ENCODE peak calls at places on chromosomes 7 and 10, in four cellular contexts. V is left ventricle myocardium inferior, U is testis, S is fibroblast of lung. P is an unnamed sample.

GRCh38 chr10:12434277-12434676 is 84.9 kb downstream of the CAMK1D start:
- DNase-seq in V (no peak), U (no peak), S (no peak), P (no peak)

GRCh38 chr10:18179901-18180300 is 39.7 kb downstream of the CACNB2 start:
- DNase-seq in V (no peak), U (peak), S (peak), P (peak)

GRCh38 chr10:121041499-121041898 is 190.3 kb downstream of the WDR11 start:
- DNase-seq in V (no peak), U (no peak), S (no peak), P (no peak)

GRCh38 chr10:74799840-74800239 is 26.6 kb upstream of the KAT6B start:
- DNase-seq in V (no peak), U (no peak), S (peak), P (peak)

GRCh38 chr7:82506702-82507101 is 63.1 kb upstream of the CACNA2D1 start:
- DNase-seq in V (no peak), U (no peak), S (peak), P (no peak)

GRCh38 chr10:122587099-122587725 is 26.7 kb downstream of the DMBT1 start:
- DNase-seq in V (no peak), U (no peak), S (no peak), P (no peak)

GRCh38 chr7:152600266-152600665 is 75.7 kb downstream of the XRCC2 start:
- DNase-seq in V (no peak), U (no peak), S (no peak), P (no peak)

GRCh38 chr10:12179616-12180015 is 16.1 kb downstream of the NUDT5 start:
- DNase-seq in V (no peak), U (no peak), S (no peak), P (no peak)

GRCh38 chr10:7797582-7797981 is 9.6 kb downstream of the ATP5F1C start:
- DNase-seq in V (peak), U (no peak), S (peak), P (peak)

GRCh38 chr7:55533050-55533728 is 39.1 kb downstream of the VOPP1 start:
- DNase-seq in V (no peak), U (no peak), S (peak), P (peak)

GRCh38 chr7:118080947-118081346 is 103.0 kb upstream of the LSM8 start:
- DNase-seq in V (no peak), U (no peak), S (peak), P (peak)

GRCh38 chr10:119457966-119458766 is 84.4 kb downstream of the RGS10 start:
- DNase-seq in V (no peak), U (no peak), S (no peak), P (peak)

GRCh38 chr7:69962077-69962855 is 364.0 kb downstream of the AUTS2 start:
- DNase-seq in V (peak), U (peak), S (peak), P (no peak)

GRCh38 chr7:100929811-100930174 is 19.5 kb upstream of the MUC3A start:
- DNase-seq in V (no peak), U (no peak), S (no peak), P (no peak)

GRCh38 chr10:124416733-124417132 is 2.0 kb downstream of the OAT start:
- DNase-seq in V (no peak), U (no peak), S (peak), P (no peak)

GRCh38 chr7:7017707-7018265 is 164.6 kb upstream of the C1GALT1 start:
- DNase-seq in V (no peak), U (no peak), S (no peak), P (no peak)

GRCh38 chr10:72274730-72275350 is 1.1 kb downstream of the DDIT4 start:
- DNase-seq in V (peak), U (peak), S (peak), P (no peak)

GRCh38 chr10:21238044-21238443 is 287.4 kb downstream of the SKIDA1 start:
- DNase-seq in V (no peak), U (no peak), S (no peak), P (no peak)

GRCh38 chr7:130994378-130995115 is 260.5 kb upstream of the KLF14 start:
- DNase-seq in V (peak), U (peak), S (peak), P (no peak)

GRCh38 chr7:50751136-50751535 is 31.6 kb downstream of the GRB10 start:
- DNase-seq in V (no peak), U (no peak), S (no peak), P (no peak)

GRCh38 chr10:24393206-24393605 is 184.3 kb downstream of the KIAA1217 start:
- DNase-seq in V (no peak), U (no peak), S (no peak), P (no peak)

GRCh38 chr7:4726568-4726967 is 44.5 kb downstream of the FOXK1 start:
- DNase-seq in V (no peak), U (no peak), S (no peak), P (no peak)

GRCh38 chr10:13690281-13690825 is 103.6 kb downstream of the PRPF18 start:
- DNase-seq in V (no peak), U (no peak), S (no peak), P (no peak)

GRCh38 chr7:121288894-121289293 is 39.9 kb upstream of the WNT16 start:
- DNase-seq in V (no peak), U (no peak), S (peak), P (peak)

GRCh38 chr7:18873674-18874341 is 243.6 kb downstream of the TWIST1 start:
- DNase-seq in V (no peak), U (no peak), S (peak), P (no peak)

GRCh38 chr10:119419931-119420330 is 122.6 kb downstream of the RGS10 start:
- DNase-seq in V (no peak), U (no peak), S (no peak), P (no peak)

GRCh38 chr7:7486362-7486761 is 49.3 kb downstream of the COL28A1 start:
- DNase-seq in V (no peak), U (no peak), S (no peak), P (no peak)

GRCh38 chr7:24025094-24025493 is 258.9 kb upstream of the NPY start:
- DNase-seq in V (no peak), U (no peak), S (peak), P (peak)

GRCh38 chr7:22657479-22657878 is 69.5 kb upstream of the IL6 start:
- DNase-seq in V (no peak), U (no peak), S (no peak), P (no peak)

GRCh38 chr10:4013651-4014085 is 228.7 kb upstream of the KLF6 start:
- DNase-seq in V (peak), U (no peak), S (no peak), P (no peak)

GRCh38 chr7:28956608-28957063 is 1.5 kb downstream of the TRIL start:
- DNase-seq in V (peak), U (peak), S (peak), P (no peak)

GRCh38 chr7:28958235-28958945 is at the start of gene TRIL:
- DNase-seq in V (peak), U (peak), S (peak), P (peak)

GRCh38 chr7:28957822-28958234 is 302 bp downstream of the TRIL start:
- DNase-seq in V (no peak), U (no peak), S (no peak), P (no peak)

GRCh38 chr7:28955723-28956607 is 2.2 kb downstream of the TRIL start:
- DNase-seq in V (peak), U (peak), S (peak), P (no peak)

DNA sequence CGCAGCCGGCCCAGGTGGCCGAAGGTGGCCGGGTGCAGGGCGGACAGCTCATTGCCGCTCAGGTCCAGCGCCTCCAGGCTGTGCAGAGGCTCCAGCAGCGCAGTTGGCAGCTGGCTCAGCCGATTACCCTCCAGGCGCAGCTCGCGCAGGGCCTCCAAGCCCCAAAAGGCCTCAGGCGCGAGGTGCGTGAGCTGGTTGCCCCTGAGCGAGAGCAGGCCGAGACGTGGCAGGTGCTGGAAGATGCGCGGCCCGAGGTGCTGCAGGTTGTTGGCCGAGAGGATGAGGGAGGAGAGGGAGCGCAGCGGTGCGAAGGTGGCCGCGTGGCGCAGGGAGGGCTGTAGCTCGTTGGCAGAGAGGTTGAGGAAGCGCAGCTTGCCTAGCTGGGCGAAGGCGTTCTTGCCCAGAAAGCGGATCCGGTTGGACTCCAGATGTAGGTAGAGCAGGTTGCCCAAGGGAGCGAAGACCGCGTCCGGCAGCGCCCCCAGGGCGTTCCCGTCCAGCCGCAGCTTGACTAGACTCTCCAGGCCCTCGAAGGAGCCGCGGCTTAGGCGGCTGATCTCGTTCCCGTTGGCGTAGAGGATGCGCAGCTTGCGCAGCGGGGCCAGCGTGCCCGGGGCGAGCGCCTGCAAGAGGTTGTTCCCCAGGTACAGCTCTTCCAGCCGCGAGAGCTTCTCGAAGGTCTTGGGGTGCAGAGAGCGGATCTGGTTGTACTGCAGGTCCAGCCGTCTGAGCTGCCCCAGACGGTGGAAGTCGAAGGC is 887 bp downstream of the TRIL start:
- DNase-seq in V (peak), U (peak), S (peak), P (no peak)
- H3K4me3 ChIP-seq in V (peak), U (peak), S (peak), P (peak)

DNA sequence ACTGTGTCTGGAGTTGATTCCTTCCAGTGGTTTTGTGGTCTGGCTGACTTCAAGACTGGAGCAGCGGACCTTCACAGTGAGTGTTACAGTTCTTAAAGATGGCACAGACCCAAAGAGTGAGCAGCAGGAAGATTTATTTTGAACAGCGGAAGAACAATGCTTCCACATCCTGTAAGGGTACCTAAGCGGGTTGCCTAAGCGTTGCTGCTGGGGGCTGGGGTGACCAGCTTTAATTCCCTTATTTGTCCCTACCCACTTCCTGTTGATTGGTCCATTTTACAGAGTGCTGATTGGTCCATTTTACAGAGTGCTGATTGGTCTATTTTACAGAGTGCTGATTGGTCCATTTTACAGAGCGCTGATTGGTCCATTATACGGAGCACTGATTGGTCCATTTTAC is 13.2 kb downstream of the AKR1B15 start:
- DNase-seq in V (no peak), U (peak), S (peak), P (peak)
- H3K4me3 ChIP-seq in V (no peak), U (no peak), S (no peak), P (no peak)

DNA sequence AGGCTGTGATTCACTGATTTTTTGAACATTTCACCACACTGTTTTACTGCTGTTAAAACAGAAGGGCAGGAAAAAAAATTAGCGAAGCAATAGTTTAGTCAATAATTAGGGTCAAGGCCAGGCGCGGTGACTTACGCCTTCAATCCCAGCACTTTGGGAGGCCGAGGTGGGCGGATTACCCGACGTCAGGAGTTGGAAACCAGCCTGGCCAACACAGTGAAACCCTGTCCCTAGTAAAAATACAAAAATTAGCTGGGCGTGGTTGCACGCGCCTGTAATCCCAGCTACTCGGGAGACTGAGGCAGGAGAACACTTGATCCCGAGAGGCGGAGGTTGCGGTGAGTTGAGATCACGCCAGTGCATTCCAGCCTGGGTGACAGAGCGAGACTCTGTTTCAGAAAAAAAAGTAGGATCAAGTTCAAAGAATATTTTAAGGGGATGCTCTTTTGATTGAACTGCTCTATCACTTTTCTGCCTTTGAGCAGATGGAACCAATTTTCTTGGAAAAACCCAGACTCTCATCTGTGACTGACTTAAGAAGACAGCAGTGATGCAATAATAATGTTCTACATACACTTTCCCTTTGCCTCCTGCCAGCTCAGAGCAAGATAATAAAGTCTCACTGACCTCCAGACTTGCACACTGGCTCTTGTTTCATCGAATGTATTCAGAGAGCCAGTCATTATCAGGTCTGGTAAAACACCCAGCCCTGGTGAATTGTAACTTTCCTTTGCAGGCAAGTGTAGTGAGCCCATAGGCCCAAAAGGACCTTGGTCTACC is 1.6 kb upstream of the PPA1 start:
- DNase-seq in V (no peak), U (peak), S (peak), P (peak)
- H3K4me3 ChIP-seq in V (no peak), U (no peak), S (no peak), P (no peak)

GRCh38 chr10:112795067-112795466 is 155.0 kb upstream of the TCF7L2 start:
- DNase-seq in V (no peak), U (no peak), S (no peak), P (no peak)
- H3K4me3 ChIP-seq in V (no peak), U (no peak), S (no peak), P (no peak)

GRCh38 chr7:141702047-141702567 is at the start of gene DENND11:
- DNase-seq in V (peak), U (peak), S (peak), P (peak)

GRCh38 chr7:141700848-141701371 is 1.1 kb downstream of the DENND11 start:
- DNase-seq in V (no peak), U (no peak), S (no peak), P (no peak)

GRCh38 chr7:141701489-141702046 is 398 bp downstream of the DENND11 start:
- DNase-seq in V (peak), U (peak), S (peak), P (no peak)

GRCh38 chr7:141699860-141700259 is 2.1 kb downstream of the DENND11 start:
- DNase-seq in V (no peak), U (no peak), S (no peak), P (no peak)

DNA sequence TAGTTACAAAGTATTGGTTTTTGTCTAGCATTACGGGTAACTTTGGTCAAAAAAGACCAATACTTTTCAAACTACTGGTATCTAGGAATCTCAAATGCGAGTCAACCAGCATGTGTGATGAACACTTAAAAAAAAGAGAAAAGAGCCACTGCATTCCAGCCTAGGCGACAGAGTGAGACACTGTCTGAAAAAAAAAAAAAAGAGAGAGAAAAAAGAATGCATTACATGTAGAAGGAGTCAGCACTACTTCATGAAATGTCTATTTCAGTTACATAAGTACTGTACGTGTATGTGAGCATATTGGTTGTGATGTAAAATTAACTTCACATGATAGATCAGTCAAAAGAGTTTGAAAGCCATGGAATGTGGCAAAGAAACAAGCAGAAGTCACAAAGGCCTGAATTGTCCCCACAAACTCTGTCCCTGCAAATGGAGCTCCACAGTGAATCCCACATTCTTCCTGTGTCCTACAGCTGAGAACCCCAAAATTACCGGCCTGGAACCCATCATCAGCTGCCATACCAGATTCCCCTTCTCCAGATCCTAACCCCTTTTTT is 1.6 kb downstream of the DENND11 start:
- DNase-seq in V (no peak), U (no peak), S (no peak), P (no peak)
- H3K4me3 ChIP-seq in V (peak), U (no peak), S (peak), P (no peak)

DNA sequence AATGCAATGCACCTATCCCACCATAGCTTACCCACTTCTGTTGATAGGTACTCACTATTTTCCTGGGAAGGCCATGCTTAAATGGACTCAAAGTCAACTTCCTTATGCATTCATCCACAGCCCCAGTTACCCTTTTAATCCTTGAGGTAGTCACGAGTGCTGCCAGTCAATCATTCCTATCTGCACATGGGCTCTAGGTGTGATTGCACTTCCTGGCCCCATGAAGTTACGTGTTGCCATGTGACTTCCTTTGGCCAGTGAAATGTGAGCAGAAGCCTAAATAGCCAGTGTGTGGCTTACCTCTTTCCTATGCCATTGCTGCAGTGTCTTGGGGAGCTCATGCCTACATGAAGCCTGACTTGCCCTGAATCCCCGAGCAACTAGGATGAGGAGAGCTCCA is 23.5 kb upstream of the EIF5AL1 start:
- DNase-seq in V (no peak), U (no peak), S (no peak), P (no peak)
- H3K4me3 ChIP-seq in V (no peak), U (no peak), S (no peak), P (no peak)

GRCh38 chr7:95376632-95377380 is 19.4 kb downstream of the PON3 start:
- DNase-seq in V (no peak), U (no peak), S (no peak), P (no peak)
- H3K4me3 ChIP-seq in V (no peak), U (no peak), S (no peak), P (no peak)

GRCh38 chr7:103690576-103690975 is 244.6 kb upstream of the SLC26A5 start:
- DNase-seq in V (no peak), U (no peak), S (peak), P (no peak)

GRCh38 chr7:103687272-103687671 is 241.3 kb upstream of the SLC26A5 start:
- DNase-seq in V (no peak), U (no peak), S (no peak), P (no peak)

GRCh38 chr7:103687981-103688380 is 242.0 kb upstream of the SLC26A5 start:
- DNase-seq in V (no peak), U (no peak), S (no peak), P (no peak)

GRCh38 chr7:103691291-103691690 is 245.3 kb upstream of the SLC26A5 start:
- DNase-seq in V (no peak), U (no peak), S (no peak), P (no peak)

DNA sequence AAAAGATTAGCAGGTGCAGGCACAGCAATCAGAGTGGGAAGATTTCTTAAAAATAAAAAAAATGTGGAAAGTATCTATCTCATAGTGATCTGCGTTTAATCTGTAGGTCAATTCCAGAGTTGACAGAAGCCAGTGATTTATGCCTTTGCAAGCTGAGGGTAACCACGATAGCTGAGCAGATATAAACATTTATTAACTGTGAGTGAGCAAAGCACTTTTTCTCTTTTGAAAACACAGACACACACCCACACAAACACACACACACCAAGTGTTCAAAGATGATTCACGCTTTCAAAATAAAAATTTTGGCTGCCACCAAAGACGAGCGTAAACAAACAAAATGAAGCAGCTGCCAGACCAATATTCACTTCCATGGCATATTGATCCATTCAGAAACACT is 243.3 kb upstream of the SLC26A5 start:
- DNase-seq in V (no peak), U (no peak), S (peak), P (no peak)
- H3K4me3 ChIP-seq in V (no peak), U (no peak), S (no peak), P (no peak)

P was measured in skeletal muscle cell.